ENCODE peak calls at places on chromosomes 6 and 20, in seven cellular contexts. E is IMR-90, K is H9, J is mesendoderm, C is neuronal stem cell, X is trophoblast cell, P is mesenchymal stem cell. D is an unnamed sample.

GRCh38 chr20:17749979-17750721 is 50.4 kb downstream of the BANF2 start:
- DNase-seq in E (peak; percentile 65), K (no peak), J (no peak), C (no peak), X (no peak), P (no peak), D (no peak)

GRCh38 chr6:41546475-41546865 is 289 bp downstream of the FOXP4 start:
- DNase-seq in E (no peak), K (no peak), J (no peak), C (no peak), X (peak; percentile 9), P (no peak), D (no peak)

GRCh38 chr6:168017629-168018028 is 20.2 kb downstream of the KIF25 start:
- DNase-seq in E (no peak), K (no peak), J (no peak), C (no peak), X (no peak), P (peak; percentile 55), D (peak; percentile 20)

GRCh38 chr6:107062691-107063090 is 34.7 kb downstream of the MTRES1 start:
- DNase-seq in E (no peak), K (no peak), J (peak; percentile 94), C (no peak), X (no peak), P (no peak), D (no peak)

GRCh38 chr6:159469449-159469848 is 223.6 kb downstream of the SOD2 start:
- DNase-seq in E (no peak), K (no peak), J (no peak), C (no peak), X (no peak), P (no peak), D (no peak)

GRCh38 chr6:129661478-129662405 is 48.2 kb downstream of the ARHGAP18 start:
- DNase-seq in E (no peak), K (no peak), J (no peak), C (no peak), X (no peak), P (no peak), D (no peak)

GRCh38 chr6:159977242-159978214 is 8.6 kb downstream of the IGF2R start:
- DNase-seq in E (peak; percentile 69), K (no peak), J (no peak), C (no peak), X (no peak), P (peak; percentile 44), D (no peak)

GRCh38 chr6:138647006-138647405 is 126.6 kb upstream of the CCDC28A start:
- DNase-seq in E (peak; percentile 56), K (no peak), J (no peak), C (no peak), X (peak; percentile 19), P (no peak), D (no peak)

GRCh38 chr6:41976794-41977484 is 35.3 kb upstream of the CCND3 start:
- DNase-seq in E (peak; percentile 85), K (no peak), J (no peak), C (no peak), X (peak; percentile 37), P (peak; percentile 75), D (no peak)

GRCh38 chr20:59455392-59456341 is 148.7 kb upstream of the PHACTR3 start:
- DNase-seq in E (peak; percentile 10), K (no peak), J (peak; percentile 42), C (peak; percentile 52), X (no peak), P (no peak), D (peak; percentile 50)

GRCh38 chr20:20571068-20571780 is 141.2 kb downstream of the RALGAPA2 start:
- DNase-seq in E (no peak), K (no peak), J (no peak), C (no peak), X (no peak), P (no peak), D (no peak)

GRCh38 chr6:25893778-25894177 is 19.7 kb upstream of the SLC17A3 start:
- DNase-seq in E (no peak), K (no peak), J (no peak), C (no peak), X (no peak), P (no peak), D (no peak)

GRCh38 chr6:88763160-88763559 is 200.3 kb downstream of the RNGTT start:
- DNase-seq in E (peak; percentile 43), K (no peak), J (no peak), C (no peak), X (no peak), P (peak; percentile 12), D (no peak)

GRCh38 chr6:167113935-167114910 is 8.7 kb upstream of the CCR6 start:
- DNase-seq in E (no peak), K (no peak), J (no peak), C (no peak), X (no peak), P (no peak), D (no peak)

GRCh38 chr20:1895674-1896496 is 678 bp downstream of the SIRPA start:
- DNase-seq in E (no peak), K (peak; percentile 43), J (peak; percentile 48), C (no peak), X (no peak), P (peak; percentile 33), D (no peak)

GRCh38 chr20:23118144-23118543 is 32.0 kb upstream of the CD93 start:
- DNase-seq in E (no peak), K (no peak), J (no peak), C (no peak), X (no peak), P (no peak), D (no peak)

GRCh38 chr6:165119231-165120020 is 190.0 kb downstream of the C6orf118 start:
- DNase-seq in E (no peak), K (no peak), J (peak; percentile 42), C (no peak), X (no peak), P (no peak), D (no peak)

GRCh38 chr6:29671026-29671425 is 9.9 kb downstream of the ZFP57 start:
- DNase-seq in E (no peak), K (no peak), J (no peak), C (no peak), X (no peak), P (no peak), D (no peak)

GRCh38 chr6:105606871-105607421 is 204.1 kb upstream of the PREP start:
- DNase-seq in E (no peak), K (no peak), J (peak; percentile 30), C (no peak), X (peak; percentile 79), P (no peak), D (no peak)

GRCh38 chr6:62746968-62747367 is 460.9 kb upstream of the KHDRBS2 start:
- DNase-seq in E (no peak), K (no peak), J (peak; percentile 11), C (no peak), X (no peak), P (no peak), D (no peak)

GRCh38 chr20:39042279-39043150 is 80.4 kb downstream of the DHX35 start:
- DNase-seq in E (peak; percentile 50), K (no peak), J (no peak), C (no peak), X (peak; percentile 55), P (no peak), D (no peak)

GRCh38 chr6:10429638-10430427 is 15.0 kb upstream of the TFAP2A start:
- DNase-seq in E (peak; percentile 52), K (no peak), J (peak; percentile 89), C (peak; percentile 23), X (peak; percentile 78), P (peak; percentile 70), D (peak; percentile 50)

GRCh38 chr6:17058550-17058949 is 43.3 kb upstream of the STMND1 start:
- DNase-seq in E (no peak), K (no peak), J (no peak), C (no peak), X (no peak), P (no peak), D (no peak)

GRCh38 chr6:33696538-33697518 is 14.7 kb downstream of the UQCC2 start:
- DNase-seq in E (peak; percentile 61), K (peak; percentile 62), J (no peak), C (no peak), X (no peak), P (peak; percentile 36), D (no peak)

GRCh38 chr6:21371676-21372161 is 221.8 kb upstream of the SOX4 start:
- DNase-seq in E (no peak), K (no peak), J (peak; percentile 94), C (peak; percentile 51), X (no peak), P (peak; percentile 47), D (no peak)

GRCh38 chr20:57323034-57323433 is 6.6 kb upstream of the SPO11 start:
- DNase-seq in E (no peak), K (peak; percentile 71), J (peak; percentile 93), C (peak; percentile 61), X (no peak), P (peak; percentile 8), D (peak; percentile 55)

GRCh38 chr20:14637441-14637840 is 300.0 kb upstream of the FLRT3 start:
- DNase-seq in E (no peak), K (no peak), J (no peak), C (no peak), X (no peak), P (no peak), D (no peak)
- H3K4ac ChIP-seq in E (no peak overlapping the region), K (no peak overlapping the region), J (no peak overlapping the region), C (no peak overlapping the region), X (no peak overlapping the region), P (no peak overlapping the region), D (no peak overlapping the region)

GRCh38 chr20:5315807-5316187 is 957 bp downstream of the PROKR2 start:
- DNase-seq in E (no peak), K (no peak), J (no peak), C (no peak), X (no peak), P (no peak), D (no peak)

GRCh38 chr20:5313916-5314315 is 2.8 kb downstream of the PROKR2 start:
- DNase-seq in E (no peak), K (no peak), J (no peak), C (no peak), X (no peak), P (no peak), D (no peak)

GRCh38 chr20:5312518-5312917 is 4.2 kb downstream of the PROKR2 start:
- DNase-seq in E (no peak), K (no peak), J (no peak), C (no peak), X (no peak), P (no peak), D (no peak)

GRCh38 chr20:5316188-5317158 is at the start of gene PROKR2:
- DNase-seq in E (no peak), K (peak; percentile 82), J (peak; percentile 78), C (peak; percentile 61), X (no peak), P (peak; percentile 4), D (peak; percentile 17)
- H3K4ac ChIP-seq in E (no peak within 1 kb of the TSS), K (no peak within 1 kb of the TSS), J (no peak within 1 kb of the TSS), C (no peak within 1 kb of the TSS), X (no peak within 1 kb of the TSS), P (no peak within 1 kb of the TSS), D (no peak within 1 kb of the TSS)

GRCh38 chr6:9155836-9156235 is 720.5 kb upstream of the SLC35B3 start:
- DNase-seq in E (no peak), K (no peak), J (no peak), C (no peak), X (no peak), P (no peak), D (no peak)
- H3K4ac ChIP-seq in E (no peak overlapping the region), K (no peak overlapping the region), J (no peak overlapping the region), C (no peak overlapping the region), X (no peak overlapping the region), P (no peak overlapping the region), D (no peak overlapping the region)

DNA sequence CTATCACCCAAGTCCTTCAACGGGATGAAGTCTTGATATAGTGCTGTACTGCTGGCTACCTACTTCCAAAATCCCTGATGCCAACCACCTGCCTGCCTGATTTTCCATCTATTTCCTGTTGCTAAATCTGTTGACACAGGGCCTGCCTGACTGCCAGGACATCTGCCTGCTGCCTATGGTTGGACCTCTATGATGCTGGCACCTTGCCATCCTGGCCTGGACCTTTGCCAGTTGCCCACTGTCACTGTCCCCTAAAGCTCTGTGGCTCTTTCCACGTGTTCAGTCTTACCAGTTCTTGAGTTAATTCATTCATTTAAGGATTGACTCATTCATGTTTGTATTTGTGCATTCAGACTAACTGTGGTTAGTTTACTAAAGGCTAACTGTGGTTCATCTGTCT is 9.2 kb upstream of the RGS17 start:
- DNase-seq in E (no peak), K (no peak), J (no peak), C (no peak), X (no peak), P (no peak), D (no peak)
- H3K4ac ChIP-seq in E (no peak overlapping the region), K (no peak overlapping the region), J (no peak overlapping the region), C (no peak overlapping the region), X (no peak overlapping the region), P (no peak overlapping the region), D (no peak overlapping the region)